ENCODE peak calls at places on chromosome 17, in four cellular contexts. V, K, M and S are unnamed samples.

GRCh38 chr17:885971-886571 is 93.5 kb downstream of the NXN start:
- DNase-seq in V (no peak), K (no peak), M (no peak), S (peak; percentile 17)

GRCh38 chr17:60095381-60095780 is 16.7 kb upstream of the HEATR6 start:
- DNase-seq in V (no peak), K (no peak), M (no peak), S (no peak)

GRCh38 chr17:17510456-17511292 is 14.5 kb upstream of the RASD1 start:
- DNase-seq in V (no peak), K (no peak), M (peak; percentile 35), S (no peak)

GRCh38 chr17:75595919-75596310 is 8.3 kb downstream of the MYO15B start:
- DNase-seq in V (no peak), K (no peak), M (no peak), S (no peak)

GRCh38 chr17:879546-879945 is 97.4 kb downstream of the MRM3 start:
- DNase-seq in V (no peak), K (no peak), M (no peak), S (no peak)

GRCh38 chr17:8911205-8911604 is 43.7 kb upstream of the PIK3R6 start:
- DNase-seq in V (no peak), K (no peak), M (no peak), S (no peak)

GRCh38 chr17:69179227-69179952 is 37.7 kb upstream of the ABCA6 start:
- DNase-seq in V (no peak), K (no peak), M (no peak), S (no peak)

GRCh38 chr17:10666921-10667320 is 9.8 kb upstream of the MYH3 start:
- DNase-seq in V (no peak), K (no peak), M (no peak), S (no peak)

GRCh38 chr17:15220785-15221184 is 44.3 kb downstream of the PMP22 start:
- DNase-seq in V (no peak), K (no peak), M (no peak), S (no peak)

GRCh38 chr17:4409659-4410058 is 24.1 kb upstream of the SPNS3 start:
- DNase-seq in V (no peak), K (no peak), M (no peak), S (no peak)

GRCh38 chr17:65365209-65365608 is 196.2 kb downstream of the AXIN2 start:
- DNase-seq in V (no peak), K (no peak), M (no peak), S (no peak)

GRCh38 chr17:10216213-10216982 is 18.0 kb upstream of the GAS7 start:
- DNase-seq in V (no peak), K (no peak), M (peak; percentile 11), S (no peak)

GRCh38 chr17:38922538-38923291 is 2.7 kb upstream of the LASP1NB start:
- DNase-seq in V (peak; percentile 9), K (no peak), M (peak; percentile 63), S (no peak)

GRCh38 chr17:57078274-57078673 is 6.8 kb upstream of the AKAP1 start:
- DNase-seq in V (no peak), K (no peak), M (no peak), S (no peak)

GRCh38 chr17:8846768-8847211 is 20.7 kb downstream of the PIK3R6 start:
- DNase-seq in V (no peak), K (no peak), M (peak; percentile 24), S (no peak)

GRCh38 chr17:66663041-66663494 is 171.8 kb upstream of the CACNG5 start:
- DNase-seq in V (no peak), K (no peak), M (no peak), S (no peak)

GRCh38 chr17:48915459-48916282 is 7.5 kb downstream of the UBE2Z start:
- DNase-seq in V (no peak), K (no peak), M (no peak), S (no peak)

GRCh38 chr17:53472586-53472985 is 350.1 kb upstream of the KIF2B start:
- DNase-seq in V (no peak), K (no peak), M (no peak), S (no peak)

GRCh38 chr17:17818088-17818526 is 18.7 kb downstream of the SREBF1 start:
- DNase-seq in V (no peak), K (no peak), M (peak; percentile 86), S (no peak)

GRCh38 chr17:72661093-72661944 is 431.2 kb downstream of the SLC39A11 start:
- DNase-seq in V (no peak), K (peak; percentile 14), M (peak; percentile 16), S (no peak)

GRCh38 chr17:57295526-57296023 is 39.3 kb downstream of the MSI2 start:
- DNase-seq in V (no peak), K (no peak), M (peak; percentile 70), S (no peak)

GRCh38 chr17:32192379-32192778 is 50.1 kb downstream of the RHOT1 start:
- DNase-seq in V (no peak), K (no peak), M (no peak), S (no peak)

GRCh38 chr17:5050281-5050680 is 15.1 kb upstream of the SLC52A1 start:
- DNase-seq in V (no peak), K (no peak), M (no peak), S (no peak)

GRCh38 chr17:74042744-74043486 is 160.6 kb upstream of the RPL38 start:
- DNase-seq in V (peak; percentile 48), K (no peak), M (peak; percentile 37), S (peak; percentile 77)

GRCh38 chr17:44360826-44361225 is 2.8 kb downstream of the FAM171A2 start:
- DNase-seq in V (no peak), K (no peak), M (peak; percentile 63), S (no peak)

GRCh38 chr17:44121206-44121605 is 2.2 kb downstream of the HDAC5 start:
- DNase-seq in V (no peak), K (no peak), M (no peak), S (no peak)

GRCh38 chr17:42135664-42136653 is 13.4 kb downstream of the HSPB9 start:
- DNase-seq in V (no peak), K (peak; percentile 94), M (no peak), S (no peak)

GRCh38 chr17:48617515-48618365 is 2.6 kb upstream of the HOXB8 start:
- DNase-seq in V (no peak), K (no peak), M (no peak), S (no peak)

GRCh38 chr17:7888184-7888920 is at the start of gene CHD3:
- DNase-seq in V (no peak), K (no peak), M (peak; percentile 31), S (peak; percentile 51)

GRCh38 chr17:71922439-71922838 is 198.4 kb upstream of the SOX9 start:
- DNase-seq in V (no peak), K (no peak), M (peak; percentile 12), S (no peak)

GRCh38 chr17:42023524-42024349 is 3.8 kb downstream of the NKIRAS2 start:
- DNase-seq in V (no peak), K (no peak), M (no peak), S (peak; percentile 22)

GRCh38 chr17:55295411-55296170 is 30.8 kb downstream of the HLF start:
- DNase-seq in V (no peak), K (peak; percentile 51), M (peak; percentile 79), S (peak; percentile 81)